ENCODE peak calls at places on chromosome 21, in five cellular contexts. M is astrocyte; S is effector memory CD4-positive, alpha-beta T cell; L is endothelial cell of umbilical vein; Z is testis. Y is an unnamed sample. For H3K4me1, the result is how much of the 10 kb centered on the place peaks cover.

GRCh38 chr21:18369115-18369514 is 34.5 kb downstream of the TMPRSS15 start:
- DNase-seq in Z (peak), S (no peak), L (peak), M (no peak), Y (no peak)

GRCh38 chr21:14880922-14881321 is 183.9 kb downstream of the NRIP1 start:
- DNase-seq in S (no peak), L (peak), M (peak), Z (no peak), Y (no peak)

GRCh38 chr21:18058731-18059398 is 185.8 kb upstream of the CHODL start:
- DNase-seq in Z (no peak), M (no peak), L (no peak), S (no peak), Y (no peak)

GRCh38 chr21:26843912-26844257 is 1.3 kb downstream of the ADAMTS1 start:
- DNase-seq in M (peak), Z (no peak), S (no peak), L (no peak), Y (peak)

GRCh38 chr21:24160528-24160927 is 1446.8 kb downstream of the MRPL39 start:
- DNase-seq in M (no peak), Z (no peak), L (no peak), S (no peak), Y (no peak)

GRCh38 chr21:26169611-26170470 is 729 bp downstream of the APP start:
- DNase-seq in M (peak), S (no peak), L (peak), Z (peak), Y (peak)

GRCh38 chr21:30448514-30448913 is 8.4 kb downstream of the KRTAP15-1 start:
- DNase-seq in M (no peak), S (no peak), L (no peak), Z (no peak), Y (no peak)

GRCh38 chr21:31566061-31566460 is 93.4 kb upstream of the SOD1 start:
- DNase-seq in M (no peak), S (no peak), Z (peak), L (no peak), Y (no peak)

GRCh38 chr21:31873275-31873695 is 465 bp downstream of the HUNK start:
- DNase-seq in L (no peak), M (no peak), S (no peak), Z (no peak), Y (peak)

GRCh38 chr21:43585924-43586411 is 73.3 kb downstream of the HSF2BP start:
- DNase-seq in M (peak), S (no peak), L (peak), Z (peak), Y (peak)

GRCh38 chr21:36104306-36105300 is 30.3 kb upstream of the CBR3 start:
- DNase-seq in L (peak), S (peak), Z (peak), M (peak), Y (peak)

GRCh38 chr21:14846619-14847018 is 218.2 kb downstream of the NRIP1 start:
- DNase-seq in S (no peak), M (no peak), L (no peak), Z (no peak), Y (no peak)

GRCh38 chr21:27171704-27172103 is 204.8 kb upstream of the ADAMTS5 start:
- DNase-seq in M (no peak), Z (no peak), L (no peak), S (no peak), Y (no peak)

GRCh38 chr21:14603202-14603601 is 57.1 kb upstream of the SAMSN1 start:
- DNase-seq in M (peak), L (peak), S (no peak), Z (no peak), Y (no peak)

GRCh38 chr21:43317959-43318358 is 109.0 kb downstream of the SIK1 start:
- DNase-seq in L (no peak), Z (no peak), M (no peak), S (no peak), Y (no peak)

GRCh38 chr21:36640260-36641244 is 58.4 kb upstream of the SIM2 start:
- DNase-seq in S (no peak), Z (no peak), L (peak), M (peak), Y (peak)

GRCh38 chr21:17462276-17462981 is 50.4 kb upstream of the CXADR start:
- DNase-seq in Z (no peak), S (no peak), L (peak), M (peak), Y (no peak)

GRCh38 chr21:18987515-18988026 is 584.0 kb upstream of the TMPRSS15 start:
- DNase-seq in Z (peak), L (no peak), M (no peak), S (no peak), Y (no peak)

GRCh38 chr21:15730484-15731242 is 881 bp downstream of the USP25 start:
- DNase-seq in S (no peak), M (no peak), Z (no peak), L (peak), Y (no peak)

GRCh38 chr21:19440792-19441494 is 1037.4 kb upstream of the TMPRSS15 start:
- DNase-seq in S (no peak), L (no peak), M (no peak), Z (no peak), Y (peak)

GRCh38 chr21:25717491-25718139 is 17.1 kb downstream of the ATP5PF start:
- DNase-seq in L (peak), M (peak), S (no peak), Z (no peak), Y (peak)

GRCh38 chr21:25626752-25627151 is 12.3 kb upstream of the JAM2 start:
- DNase-seq in L (no peak), Z (peak), M (no peak), S (no peak), Y (peak)

GRCh38 chr21:24436236-24436635 is 1171.0 kb downstream of the MRPL39 start:
- DNase-seq in M (no peak), S (no peak), Z (no peak), L (no peak), Y (no peak)

GRCh38 chr21:36310016-36310415 is 10.0 kb upstream of the MORC3 start:
- DNase-seq in Z (no peak), S (no peak), L (no peak), M (no peak), Y (peak)

GRCh38 chr21:15007716-15008296 is 57.0 kb downstream of the NRIP1 start:
- DNase-seq in L (no peak), Z (peak), S (no peak), M (no peak), Y (no peak)

DNA sequence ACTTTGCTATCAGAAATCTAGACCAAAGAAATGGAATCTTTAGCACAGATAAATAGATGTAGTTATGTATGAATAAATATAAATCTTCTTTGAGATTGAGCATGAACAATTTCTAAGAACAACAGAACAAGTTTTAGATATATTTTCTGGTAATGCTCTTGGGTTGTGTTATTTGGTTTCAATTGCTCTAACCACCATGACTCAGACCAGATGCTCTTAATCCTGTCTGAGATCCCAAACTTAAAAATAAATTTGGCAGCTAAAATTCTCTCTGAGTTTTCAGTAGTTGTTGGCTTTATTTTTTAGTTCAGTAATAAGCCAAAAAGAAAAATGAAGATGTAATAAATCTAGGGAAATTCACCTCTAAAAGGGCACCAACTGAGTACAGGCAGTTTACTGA is 1693.4 kb downstream of the NCAM2 start:
- DNase-seq in M (no peak), L (no peak), Z (no peak), S (no peak), Y (no peak)
- H3K27ac ChIP-seq in M (no peak), L (no peak), Z (no peak), S (no peak), Y (no peak)

GRCh38 chr21:37675202-37675801 is 241.0 kb downstream of the KCNJ6 start:
- DNase-seq in Z (peak), S (peak), L (peak), M (peak), Y (no peak)
- H3K4me3 ChIP-seq in Z (no peak), S (no peak), L (no peak), M (no peak), Y (no peak)

GRCh38 chr21:28719731-28720130 is 272.9 kb downstream of the LTN1 start:
- DNase-seq in S (no peak), Z (no peak), L (peak), M (peak), Y (no peak)

GRCh38 chr21:28729887-28730286 is 262.8 kb downstream of the LTN1 start:
- DNase-seq in Z (no peak), S (no peak), L (no peak), M (no peak), Y (no peak)

GRCh38 chr21:28723666-28724065 is 269.0 kb downstream of the LTN1 start:
- DNase-seq in Z (no peak), M (no peak), L (no peak), S (no peak), Y (no peak)

GRCh38 chr21:28727809-28728208 is 264.9 kb downstream of the LTN1 start:
- DNase-seq in L (no peak), Z (no peak), S (no peak), M (no peak), Y (no peak)

GRCh38 chr21:28725396-28725795 is 267.3 kb downstream of the LTN1 start:
- DNase-seq in L (no peak), S (no peak), Z (no peak), M (peak), Y (no peak)
- H3K4me1 ChIP-seq in L (under half), S (under half), Z (under half), M (under half), Y (under half)

GRCh38 chr21:33327326-33327725 is 2.6 kb downstream of the IFNAR1 start:
- DNase-seq in S (no peak), M (no peak), Z (no peak), L (no peak), Y (no peak)

GRCh38 chr21:33330726-33331125 is 6.0 kb downstream of the IFNAR1 start:
- DNase-seq in Z (no peak), L (no peak), S (no peak), M (no peak), Y (no peak)

GRCh38 chr21:33324311-33325221 is at the start of gene IFNAR1:
- DNase-seq in S (peak), Z (peak), M (peak), L (peak), Y (peak)

GRCh38 chr21:33325222-33326067 is 675 bp downstream of the IFNAR1 start:
- DNase-seq in L (peak), S (peak), Z (peak), M (peak), Y (peak)

DNA sequence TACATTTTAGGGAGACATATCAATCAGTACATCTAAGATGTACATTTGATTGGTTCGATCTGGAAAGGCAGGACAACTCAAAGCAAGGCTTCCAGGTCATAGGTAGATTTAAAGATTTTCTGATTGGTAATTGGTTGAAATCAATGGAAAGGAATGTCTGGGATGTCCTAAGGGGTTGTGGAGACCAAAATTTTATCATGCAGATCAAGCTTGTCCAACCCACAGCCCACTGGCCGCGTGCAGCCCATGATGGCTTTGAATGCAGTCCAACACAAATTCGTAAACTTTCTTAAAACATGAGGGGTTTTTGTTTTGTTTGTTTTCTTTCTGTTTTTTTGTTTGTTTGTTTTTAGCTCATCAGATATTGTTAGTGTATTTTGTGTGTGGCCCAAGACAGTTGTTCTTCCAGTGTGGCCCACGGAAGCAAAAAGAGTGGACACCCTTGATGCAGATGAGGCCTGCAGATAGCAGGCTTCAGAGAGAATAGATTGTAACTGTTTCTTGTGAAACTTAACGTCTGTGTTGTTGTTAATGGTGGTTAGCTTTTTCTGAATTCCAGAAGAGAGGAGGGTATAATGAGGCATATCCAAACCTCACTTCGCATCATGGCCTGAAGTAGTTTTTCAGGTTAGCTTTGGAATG is 3.1 kb downstream of the IFNAR1 start:
- DNase-seq in S (no peak), M (no peak), Z (no peak), L (no peak), Y (no peak)
- H3K27ac ChIP-seq in S (no peak), M (no peak), Z (no peak), L (no peak), Y (no peak)

GRCh38 chr21:45957986-45958610 is 23.5 kb upstream of the COL6A1 start:
- DNase-seq in Z (no peak), M (no peak), S (no peak), L (no peak), Y (no peak)
- H3K4me3 ChIP-seq in Z (no peak), M (no peak), S (no peak), L (no peak), Y (no peak)

DNA sequence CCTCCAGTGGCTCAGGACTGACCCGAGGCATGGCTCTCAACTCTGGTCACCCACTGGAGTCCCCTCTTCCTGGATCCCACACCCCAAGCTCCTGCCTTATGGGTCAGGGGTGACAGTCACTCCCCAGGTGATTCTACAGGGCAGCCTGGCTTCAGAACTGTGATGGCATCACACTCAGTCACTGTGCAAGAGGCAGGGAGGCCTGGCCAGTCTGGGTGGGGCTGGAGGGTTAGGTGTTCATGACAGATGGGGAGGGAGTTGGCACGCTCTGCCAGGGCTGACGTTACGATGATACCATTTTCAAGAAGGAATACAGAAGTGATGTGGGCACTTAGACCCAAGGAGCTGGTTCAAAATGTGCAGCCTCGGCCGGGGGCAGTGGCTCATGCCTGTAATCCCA is 25.2 kb upstream of the ABCG1 start:
- DNase-seq in S (no peak), M (no peak), L (no peak), Z (no peak), Y (no peak)
- H3K4me1 ChIP-seq in S (under half), M (under half), L (under half), Z (under half), Y (under half)

GRCh38 chr21:34129971-34130597 is 56.7 kb downstream of the MRPS6 start:
- DNase-seq in S (no peak), L (no peak), M (peak), Z (no peak), Y (no peak)

GRCh38 chr21:34130598-34130985 is 57.2 kb downstream of the MRPS6 start:
- DNase-seq in M (no peak), S (no peak), Z (no peak), L (no peak), Y (no peak)

GRCh38 chr21:34128674-34129038 is 55.3 kb downstream of the MRPS6 start:
- DNase-seq in Z (no peak), S (no peak), M (no peak), L (no peak), Y (no peak)

GRCh38 chr21:34128124-34128523 is 54.7 kb downstream of the MRPS6 start:
- DNase-seq in S (no peak), L (no peak), M (no peak), Z (no peak), Y (no peak)

GRCh38 chr21:34129039-34129891 is 55.9 kb downstream of the MRPS6 start:
- DNase-seq in S (peak), L (peak), Z (peak), M (peak), Y (peak)
- H3K27ac ChIP-seq in S (peak), L (no peak), Z (peak), M (peak), Y (no peak)

DNA sequence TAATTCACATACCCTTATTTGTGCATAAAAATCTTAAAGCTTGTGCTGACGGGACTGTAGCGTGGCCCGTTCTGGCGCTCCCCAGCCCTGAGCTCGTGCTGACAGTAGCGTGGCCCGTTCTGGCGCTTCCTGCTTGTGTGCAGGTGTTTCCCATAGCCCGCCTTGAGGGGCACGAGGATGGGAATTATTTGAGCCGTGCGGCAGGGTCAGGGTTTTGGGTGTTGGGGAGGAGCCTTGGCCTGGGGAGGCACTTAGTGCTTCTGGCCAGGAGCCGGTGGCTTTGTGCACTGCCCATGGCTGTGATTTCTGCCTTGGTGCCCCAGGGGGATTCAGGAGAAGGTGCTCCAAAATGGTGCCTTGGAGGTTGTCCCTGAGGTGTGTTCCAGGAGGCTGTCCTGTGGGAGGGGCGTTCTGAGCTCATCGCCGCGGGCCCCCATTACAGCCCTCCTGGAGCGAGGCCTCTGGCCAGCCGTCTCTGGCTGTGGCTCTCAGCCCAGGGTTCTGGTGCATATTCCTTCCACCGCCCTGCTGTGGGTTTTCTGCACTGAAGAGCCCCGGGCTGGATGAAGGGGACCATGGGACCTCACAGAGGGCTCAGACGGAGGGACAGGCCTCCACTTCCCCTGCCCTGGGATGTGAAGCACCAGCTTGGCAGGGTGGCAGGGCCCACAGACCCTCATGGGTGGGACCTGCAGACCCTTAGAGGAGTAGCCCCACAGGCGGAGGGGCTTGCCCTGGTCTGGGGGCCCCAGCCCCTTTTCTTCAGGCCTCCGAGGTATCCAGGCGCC is 6.6 kb downstream of the SLX9 start:
- DNase-seq in M (no peak), Z (no peak), L (no peak), S (no peak), Y (no peak)
- H3K4me3 ChIP-seq in M (no peak), Z (no peak), L (no peak), S (no peak), Y (no peak)

DNA sequence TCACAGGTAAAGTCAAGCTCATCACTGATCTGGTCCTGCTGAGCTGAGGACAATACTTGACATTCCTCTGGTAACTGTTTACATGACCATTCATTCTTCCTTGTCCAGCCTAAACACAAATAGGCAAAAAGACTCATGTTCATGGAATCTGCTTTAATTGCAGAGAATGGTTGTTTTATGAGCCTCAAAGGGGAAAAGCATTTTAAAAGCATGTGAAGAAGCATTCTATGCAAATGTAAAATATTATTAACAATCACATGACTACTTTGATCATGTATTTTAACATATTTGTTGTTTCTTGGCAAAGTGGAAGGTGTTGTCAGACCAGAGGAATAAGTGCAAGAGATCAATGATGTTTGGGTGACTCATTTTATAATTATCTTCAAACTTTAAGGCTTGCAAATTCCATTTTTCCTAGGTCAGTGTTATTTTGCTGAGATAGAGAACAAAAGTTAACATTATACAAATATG is 133.7 kb downstream of the RUNX1 start:
- DNase-seq in S (no peak), L (no peak), Z (no peak), M (peak), Y (no peak)
- H3K4me1 ChIP-seq in S (under half), L (under half), Z (under half), M (under half), Y (under half)

Y was measured in SJCRH30.